ENCODE peak calls at places on chromosomes 2 and 18, in nine cellular contexts. One of them, this sample, is unnamed.
A peak's percentile ranks its signal among the peaks of the same experiment; 100 is the strongest.

GRCh38 chr18:7116832-7117389 is 686 bp downstream of the LAMA1 start:
- DNase-seq in T-helper 22 cell: no peak
- DNase-seq in hippocampal formation: no peak
- DNase-seq in NB4: no peak
- DNase-seq in HTR-8/SVneo: peak; percentile 20
- DNase-seq in adipocyte: peak; percentile 62
- DNase-seq in left ventricle myocardium inferior: no peak
- DNase-seq in adrenal gland: no peak
- DNase-seq in activated T-helper 1 cell treated with anti-CD3 and anti-CD28 coated beads, Interleukin-2, amount 50 U/mL, for 16 hours: no peak
- DNase-seq in this sample: no peak

GRCh38 chr2:108910541-108911396 is 78.3 kb downstream of the EDAR start:
- DNase-seq in T-helper 22 cell: no peak
- DNase-seq in hippocampal formation: no peak
- DNase-seq in NB4: no peak
- DNase-seq in HTR-8/SVneo: no peak
- DNase-seq in adipocyte: no peak
- DNase-seq in left ventricle myocardium inferior: no peak
- DNase-seq in adrenal gland: no peak
- DNase-seq in activated T-helper 1 cell treated with anti-CD3 and anti-CD28 coated beads, Interleukin-2, amount 50 U/mL, for 16 hours: no peak
- DNase-seq in this sample: no peak

GRCh38 chr18:78949216-78949615 is 30.4 kb upstream of the SALL3 start:
- DNase-seq in T-helper 22 cell: no peak
- DNase-seq in hippocampal formation: no peak
- DNase-seq in NB4: no peak
- DNase-seq in HTR-8/SVneo: no peak
- DNase-seq in adipocyte: no peak
- DNase-seq in left ventricle myocardium inferior: no peak
- DNase-seq in adrenal gland: no peak
- DNase-seq in activated T-helper 1 cell treated with anti-CD3 and anti-CD28 coated beads, Interleukin-2, amount 50 U/mL, for 16 hours: no peak
- DNase-seq in this sample: no peak

GRCh38 chr2:232592687-232593407 is 40.6 kb upstream of the EFHD1 start:
- DNase-seq in T-helper 22 cell: no peak
- DNase-seq in hippocampal formation: no peak
- DNase-seq in NB4: no peak
- DNase-seq in HTR-8/SVneo: no peak
- DNase-seq in adipocyte: peak; percentile 56
- DNase-seq in left ventricle myocardium inferior: no peak
- DNase-seq in adrenal gland: peak; percentile 52
- DNase-seq in activated T-helper 1 cell treated with anti-CD3 and anti-CD28 coated beads, Interleukin-2, amount 50 U/mL, for 16 hours: no peak
- DNase-seq in this sample: no peak

GRCh38 chr2:191220671-191221070 is 24.5 kb upstream of the MYO1B start:
- DNase-seq in T-helper 22 cell: no peak
- DNase-seq in hippocampal formation: no peak
- DNase-seq in NB4: peak; percentile 64
- DNase-seq in HTR-8/SVneo: no peak
- DNase-seq in adipocyte: no peak
- DNase-seq in left ventricle myocardium inferior: no peak
- DNase-seq in adrenal gland: no peak
- DNase-seq in activated T-helper 1 cell treated with anti-CD3 and anti-CD28 coated beads, Interleukin-2, amount 50 U/mL, for 16 hours: no peak
- DNase-seq in this sample: no peak

GRCh38 chr2:236180831-236181453 is 12.8 kb upstream of the GBX2 start:
- DNase-seq in T-helper 22 cell: no peak
- DNase-seq in hippocampal formation: peak; percentile 21
- DNase-seq in NB4: peak; percentile 81
- DNase-seq in HTR-8/SVneo: peak; percentile 82
- DNase-seq in adipocyte: peak; percentile 87
- DNase-seq in left ventricle myocardium inferior: no peak
- DNase-seq in adrenal gland: peak; percentile 27
- DNase-seq in activated T-helper 1 cell treated with anti-CD3 and anti-CD28 coated beads, Interleukin-2, amount 50 U/mL, for 16 hours: no peak
- DNase-seq in this sample: peak; percentile 67

GRCh38 chr2:164719996-164720941 is 99.0 kb upstream of the GRB14 start:
- DNase-seq in T-helper 22 cell: no peak
- DNase-seq in hippocampal formation: no peak
- DNase-seq in NB4: no peak
- DNase-seq in HTR-8/SVneo: peak; percentile 49
- DNase-seq in adipocyte: peak; percentile 46
- DNase-seq in left ventricle myocardium inferior: no peak
- DNase-seq in adrenal gland: no peak
- DNase-seq in activated T-helper 1 cell treated with anti-CD3 and anti-CD28 coated beads, Interleukin-2, amount 50 U/mL, for 16 hours: no peak
- DNase-seq in this sample: no peak

GRCh38 chr2:120175000-120175581 is 48.1 kb downstream of the TMEM185B start:
- DNase-seq in T-helper 22 cell: no peak
- DNase-seq in hippocampal formation: peak; percentile 80
- DNase-seq in NB4: peak; percentile 76
- DNase-seq in HTR-8/SVneo: peak; percentile 57
- DNase-seq in adipocyte: peak; percentile 90
- DNase-seq in left ventricle myocardium inferior: no peak
- DNase-seq in adrenal gland: peak; percentile 37
- DNase-seq in activated T-helper 1 cell treated with anti-CD3 and anti-CD28 coated beads, Interleukin-2, amount 50 U/mL, for 16 hours: no peak
- DNase-seq in this sample: peak; percentile 49

This sample was measured in GM13977.